ENCODE peak calls at places on chromosomes 7 and 10, in six cellular contexts. E, P, C, R, O and Q are unnamed samples.

GRCh38 chr7:91571601-91572000 is 307.4 kb downstream of the FZD1 start:
- DNase-seq in E (no peak), P (no peak), C (no peak), R (no peak), O (no peak), Q (no peak)

GRCh38 chr10:88541116-88541626 is 41.9 kb downstream of the RNLS start:
- DNase-seq in E (no peak), P (no peak), C (no peak), R (no peak), O (no peak), Q (no peak)

GRCh38 chr10:86403183-86403797 is 36.7 kb upstream of the GRID1 start:
- DNase-seq in E (no peak), P (no peak), C (no peak), R (no peak), O (no peak), Q (no peak)

GRCh38 chr7:100567045-100567730 is 6.5 kb downstream of the SAP25 start:
- DNase-seq in E (no peak), P (no peak), C (no peak), R (no peak), O (no peak), Q (no peak)

GRCh38 chr10:112394475-112394875 is 20.6 kb downstream of the ACSL5 start:
- DNase-seq in E (no peak), P (no peak), C (no peak), R (no peak), O (no peak), Q (no peak)

GRCh38 chr10:89384474-89385324 is 6.8 kb downstream of the IFIT1B start:
- DNase-seq in E (no peak), P (no peak), C (no peak), R (no peak), O (peak), Q (no peak)

GRCh38 chr10:31689233-31689632 is 239.4 kb downstream of the ARHGAP12 start:
- DNase-seq in E (no peak), P (no peak), C (no peak), R (no peak), O (no peak), Q (no peak)

GRCh38 chr10:63703740-63704345 is 182.6 kb downstream of the REEP3 start:
- DNase-seq in E (no peak), P (no peak), C (no peak), R (no peak), O (no peak), Q (no peak)

GRCh38 chr7:98771519-98772241 is 98.1 kb downstream of the TMEM130 start:
- DNase-seq in E (no peak), P (no peak), C (no peak), R (no peak), O (peak), Q (no peak)

GRCh38 chr10:121696854-121697253 is 98.6 kb upstream of the FGFR2 start:
- DNase-seq in E (no peak), P (no peak), C (no peak), R (no peak), O (peak), Q (no peak)

GRCh38 chr10:4100324-4100826 is 315.4 kb upstream of the KLF6 start:
- DNase-seq in E (no peak), P (no peak), C (no peak), R (no peak), O (no peak), Q (no peak)

GRCh38 chr10:103761075-103761920 is 94.1 kb downstream of the SH3PXD2A start:
- DNase-seq in E (no peak), P (peak), C (no peak), R (no peak), O (no peak), Q (no peak)

GRCh38 chr7:94632338-94633024 is 23.5 kb downstream of the SGCE start:
- DNase-seq in E (no peak), P (no peak), C (no peak), R (no peak), O (no peak), Q (peak)

GRCh38 chr7:72235351-72235750 is 176.8 kb downstream of the CALN1 start:
- DNase-seq in E (no peak), P (no peak), C (no peak), R (no peak), O (no peak), Q (no peak)

GRCh38 chr7:13293264-13294002 is 606.0 kb downstream of the ARL4A start:
- DNase-seq in E (no peak), P (no peak), C (no peak), R (no peak), O (no peak), Q (no peak)

GRCh38 chr7:83751217-83751616 is 102.3 kb upstream of the SEMA3E start:
- DNase-seq in E (no peak), P (no peak), C (no peak), R (no peak), O (no peak), Q (no peak)

GRCh38 chr7:776992-777520 is 50.0 kb upstream of the PRKAR1B start:
- DNase-seq in E (no peak), P (no peak), C (no peak), R (no peak), O (no peak), Q (no peak)

GRCh38 chr7:149433124-149433523 is 27.7 kb downstream of the ZNF777 start:
- DNase-seq in E (no peak), P (no peak), C (no peak), R (no peak), O (no peak), Q (no peak)

GRCh38 chr7:87475359-87476178 is at the start of gene ABCB4:
- DNase-seq in E (no peak), P (no peak), C (no peak), R (no peak), O (no peak), Q (no peak)

GRCh38 chr7:30992414-30992813 is 28.7 kb downstream of the GHRHR start:
- DNase-seq in E (no peak), P (no peak), C (no peak), R (no peak), O (no peak), Q (no peak)

GRCh38 chr7:20304366-20304765 is 26.3 kb upstream of the ITGB8 start:
- DNase-seq in E (no peak), P (no peak), C (no peak), R (no peak), O (no peak), Q (peak)

GRCh38 chr7:100642534-100642907 is 1.2 kb upstream of the TFR2 start:
- DNase-seq in E (peak), P (no peak), C (no peak), R (no peak), O (peak), Q (no peak)

GRCh38 chr7:107967420-107967819 is 35.5 kb downstream of the LAMB1 start:
- DNase-seq in E (no peak), P (no peak), C (no peak), R (no peak), O (no peak), Q (no peak)

GRCh38 chr10:61284222-61284890 is 168.8 kb downstream of the TMEM26 start:
- DNase-seq in E (no peak), P (no peak), C (no peak), R (no peak), O (peak), Q (no peak)

GRCh38 chr10:23065549-23065948 is 29.8 kb upstream of the MSRB2 start:
- DNase-seq in E (no peak), P (no peak), C (no peak), R (no peak), O (no peak), Q (no peak)

GRCh38 chr7:46432666-46433065 is 511.6 kb upstream of the IGFBP3 start:
- DNase-seq in E (no peak), P (no peak), C (no peak), R (no peak), O (no peak), Q (no peak)

GRCh38 chr7:139334399-139335150 is 6.6 kb upstream of the FMC1 start:
- DNase-seq in E (no peak), P (no peak), C (no peak), R (no peak), O (no peak), Q (no peak)

GRCh38 chr10:86306628-86307278 is 59.8 kb downstream of the GRID1 start:
- DNase-seq in E (peak), P (no peak), C (no peak), R (no peak), O (peak), Q (no peak)

GRCh38 chr10:43138757-43139241 is 554 bp downstream of the CSGALNACT2 start:
- DNase-seq in E (peak), P (no peak), C (peak), R (no peak), O (peak), Q (peak)